ENCODE peak calls at places on chromosomes 11 and 22, in nine cellular contexts. C is anterior cingulate cortex; O is CD4-positive, CD25-positive, alpha-beta regulatory T cell; X is HL-60; Z is CD4-positive, alpha-beta T cell; T is cardiac muscle cell; Y is sigmoid colon; Q is ureter; D is HCT116. P is an unnamed sample.

GRCh38 chr11:121391914-121392313 is 60.2 kb upstream of the SORL1 start:
- DNase-seq in C (no peak), O (no peak), X (no peak), Z (no peak), T (no peak), Y (no peak), Q (peak), D (no peak), P (no peak)

GRCh38 chr11:76783901-76784813 is 1.0 kb downstream of the TSKU start:
- DNase-seq in C (no peak), O (no peak), X (no peak), Z (no peak), T (peak), Y (peak), Q (peak), D (peak), P (no peak)

GRCh38 chr11:65883786-65884715 is 4.2 kb downstream of the FIBP start:
- DNase-seq in C (no peak), O (no peak), X (no peak), Z (no peak), T (no peak), Y (peak), Q (no peak), D (no peak), P (no peak)

GRCh38 chr11:78365381-78365792 is 52.2 kb downstream of the GAB2 start:
- DNase-seq in C (no peak), O (no peak), X (no peak), Z (no peak), T (peak), Y (no peak), Q (no peak), D (peak), P (no peak)

GRCh38 chr22:46891382-46891951 is 129.0 kb downstream of the TBC1D22A start:
- DNase-seq in C (no peak), O (no peak), X (no peak), Z (no peak), T (no peak), Y (no peak), Q (no peak), D (no peak), P (no peak)

GRCh38 chr22:46763051-46763705 is 728 bp downstream of the TBC1D22A start:
- DNase-seq in C (no peak), O (peak), X (no peak), Z (peak), T (no peak), Y (peak), Q (peak), D (no peak), P (no peak)

GRCh38 chr11:62030071-62030684 is 62.7 kb upstream of the FTH1 start:
- DNase-seq in C (no peak), O (no peak), X (no peak), Z (no peak), T (no peak), Y (no peak), Q (no peak), D (no peak), P (no peak)

GRCh38 chr11:93225642-93226041 is 27.9 kb upstream of the SLC36A4 start:
- DNase-seq in C (no peak), O (no peak), X (no peak), Z (no peak), T (no peak), Y (no peak), Q (no peak), D (peak), P (peak)